ENCODE peak calls at places on chromosomes 7 and 10, in seven cellular contexts. L, M, F, E, O, P and H are unnamed samples.

GRCh38 chr7:130298927-130299326 is 6.0 kb downstream of the CPA4 start:
- DNase-seq in L (peak), M (no peak), F (no peak), E (no peak), O (no peak), P (no peak), H (no peak)

GRCh38 chr10:44153901-44154670 is 230.8 kb downstream of the CXCL12 start:
- DNase-seq in L (no peak), M (no peak), F (no peak), E (no peak), O (no peak), P (no peak), H (no peak)

GRCh38 chr7:742791-743190 is 15.7 kb upstream of the PRKAR1B start:
- DNase-seq in L (no peak), M (peak), F (peak), E (no peak), O (no peak), P (no peak), H (no peak)

GRCh38 chr7:137081694-137082093 is 213.2 kb downstream of the CHRM2 start:
- DNase-seq in L (peak), M (no peak), F (peak), E (peak), O (peak), P (peak), H (peak)

GRCh38 chr10:60099998-60100747 is 193.8 kb upstream of the CCDC6 start:
- DNase-seq in L (peak), M (no peak), F (no peak), E (no peak), O (peak), P (no peak), H (no peak)

GRCh38 chr10:43286076-43286805 is 19.4 kb upstream of the RASGEF1A start:
- DNase-seq in L (no peak), M (no peak), F (no peak), E (no peak), O (no peak), P (no peak), H (no peak)

GRCh38 chr10:17685227-17685840 is 41.4 kb downstream of the STAM start:
- DNase-seq in L (no peak), M (no peak), F (no peak), E (no peak), O (no peak), P (no peak), H (no peak)

GRCh38 chr10:35387768-35388167 is 51.5 kb downstream of the CCNY start:
- DNase-seq in L (no peak), M (no peak), F (no peak), E (peak), O (peak), P (no peak), H (no peak)

GRCh38 chr10:23755557-23755956 is 316.7 kb downstream of the OTUD1 start:
- DNase-seq in L (peak), M (no peak), F (no peak), E (no peak), O (no peak), P (no peak), H (no peak)

GRCh38 chr10:23754179-23754578 is 315.3 kb downstream of the OTUD1 start:
- DNase-seq in L (no peak), M (no peak), F (no peak), E (no peak), O (no peak), P (no peak), H (no peak)
- TF ChIP-seq POLR2A in L (no peak), M (no peak), F (no peak), E (no peak), O (no peak), P (no peak), H (no peak)

DNA sequence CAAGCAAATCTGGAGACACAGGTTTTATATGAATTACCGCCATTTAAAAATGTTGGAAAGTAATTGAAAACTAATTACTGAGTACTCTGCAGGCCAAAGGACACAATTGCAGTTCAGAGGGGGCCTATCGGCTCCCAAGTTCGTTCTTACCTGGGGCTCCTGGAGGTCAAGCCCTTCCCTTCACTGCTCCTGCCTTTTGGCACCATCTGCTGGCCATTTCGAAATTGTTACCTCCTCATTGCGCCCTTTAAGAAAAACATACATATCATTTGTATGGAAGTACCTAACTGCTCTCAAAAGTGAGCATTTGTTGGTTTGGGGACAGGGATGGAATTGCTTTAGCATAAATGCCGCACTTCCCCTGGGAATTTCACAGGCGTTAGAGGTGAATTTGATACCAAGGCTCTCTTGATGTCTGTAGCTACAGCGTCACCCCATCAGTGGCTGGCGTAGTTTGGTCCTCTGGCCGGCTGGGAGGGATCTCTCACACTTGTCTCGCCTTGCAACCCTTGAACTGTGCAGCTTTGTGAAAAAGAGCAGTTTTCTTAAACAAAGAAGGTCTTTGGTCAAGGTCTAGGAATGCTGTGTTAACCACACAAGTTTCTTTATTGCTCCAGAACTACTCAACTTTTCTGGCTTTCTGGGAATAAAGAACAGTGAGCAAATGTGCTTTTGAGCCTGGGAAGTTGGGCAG is 219.9 kb downstream of the ARHGAP21 start:
- DNase-seq in L (peak), M (no peak), F (no peak), E (peak), O (peak), P (no peak), H (no peak)
- TF ChIP-seq CTCF in L (peak), M (peak), F (peak), E (no peak), O (peak), P (peak), H (peak)

DNA sequence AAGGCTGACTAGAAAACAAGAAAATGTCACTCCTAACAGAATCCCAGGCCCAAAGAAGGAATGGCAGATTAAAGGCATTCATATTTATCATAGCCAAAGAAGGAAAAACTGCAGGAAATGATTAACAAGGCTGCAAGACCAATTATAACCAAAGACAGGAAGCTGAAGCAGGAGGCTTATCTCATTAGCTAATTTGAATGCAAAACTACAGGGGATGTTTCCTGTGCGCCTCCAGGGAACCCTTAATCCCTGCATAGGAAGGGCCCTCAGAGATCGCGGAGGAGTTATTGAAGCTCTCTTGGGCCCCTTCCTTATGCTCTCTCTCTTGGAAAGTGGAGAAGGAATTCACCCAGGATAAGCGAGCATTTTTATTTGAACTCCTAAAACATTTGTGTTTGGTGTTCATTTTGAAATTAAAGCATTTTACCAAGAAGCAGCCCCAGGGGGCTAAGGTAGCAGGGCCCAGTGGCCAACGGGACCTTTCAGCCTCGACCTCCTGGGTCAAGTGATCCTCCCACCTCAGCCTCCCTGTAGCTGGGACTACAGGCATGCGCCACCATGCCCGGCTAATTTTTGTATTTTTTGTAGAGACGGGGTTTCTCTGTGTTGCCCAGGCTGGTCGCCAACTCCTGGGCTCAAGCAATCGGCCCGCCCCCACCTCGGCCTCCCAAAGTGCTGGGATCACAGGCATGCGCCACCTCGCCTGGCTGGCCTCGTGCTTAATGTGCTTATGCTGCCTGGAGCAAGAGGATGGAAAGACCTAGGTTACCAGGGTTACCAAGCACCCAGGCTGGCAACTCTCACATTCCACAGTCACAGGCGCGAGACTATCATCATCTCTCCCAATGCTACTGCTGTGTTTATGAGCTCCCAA is 24.1 kb upstream of the PROSER2 start:
- DNase-seq in L (no peak), M (no peak), F (no peak), E (no peak), O (no peak), P (no peak), H (no peak)
- TF ChIP-seq POLR2A in L (no peak), M (no peak), F (no peak), E (no peak), O (no peak), P (no peak), H (no peak)

GRCh38 chr10:125162181-125162906 is 2.0 kb upstream of the CTBP2 start:
- DNase-seq in L (no peak), M (peak), F (no peak), E (peak), O (no peak), P (peak), H (peak)

GRCh38 chr10:125161570-125162139 is 1.3 kb upstream of the CTBP2 start:
- DNase-seq in L (no peak), M (peak), F (no peak), E (peak), O (peak), P (no peak), H (no peak)

GRCh38 chr10:125159932-125160855 is at the start of gene CTBP2:
- DNase-seq in L (peak), M (peak), F (peak), E (peak), O (no peak), P (peak), H (peak)

GRCh38 chr10:125159486-125159931 is 854 bp downstream of the CTBP2 start:
- DNase-seq in L (no peak), M (peak), F (no peak), E (peak), O (no peak), P (peak), H (peak)

GRCh38 chr10:125160856-125161569 is 650 bp upstream of the CTBP2 start:
- DNase-seq in L (peak), M (peak), F (peak), E (peak), O (peak), P (peak), H (peak)
- TF ChIP-seq CTCF in L (no peak), M (peak), F (peak), E (no peak), O (peak), P (peak), H (peak)

GRCh38 chr7:44606341-44607140 is at the start of gene OGDH:
- DNase-seq in L (peak), M (peak), F (peak), E (peak), O (peak), P (peak), H (peak)
- TF ChIP-seq POLR2A in L (peak), M (peak), F (peak), E (peak), O (peak), P (peak), H (peak)

GRCh38 chr10:99915414-99915813 is 94.3 kb downstream of the DNMBP start:
- DNase-seq in L (no peak), M (no peak), F (no peak), E (no peak), O (no peak), P (no peak), H (no peak)

GRCh38 chr10:99916776-99917175 is 93.0 kb downstream of the DNMBP start:
- DNase-seq in L (no peak), M (no peak), F (no peak), E (no peak), O (no peak), P (no peak), H (no peak)

GRCh38 chr10:99912057-99912456 is 97.7 kb downstream of the DNMBP start:
- DNase-seq in L (no peak), M (no peak), F (no peak), E (no peak), O (no peak), P (no peak), H (no peak)

GRCh38 chr10:99914236-99914635 is 95.5 kb downstream of the DNMBP start:
- DNase-seq in L (no peak), M (no peak), F (no peak), E (no peak), O (no peak), P (no peak), H (no peak)

DNA sequence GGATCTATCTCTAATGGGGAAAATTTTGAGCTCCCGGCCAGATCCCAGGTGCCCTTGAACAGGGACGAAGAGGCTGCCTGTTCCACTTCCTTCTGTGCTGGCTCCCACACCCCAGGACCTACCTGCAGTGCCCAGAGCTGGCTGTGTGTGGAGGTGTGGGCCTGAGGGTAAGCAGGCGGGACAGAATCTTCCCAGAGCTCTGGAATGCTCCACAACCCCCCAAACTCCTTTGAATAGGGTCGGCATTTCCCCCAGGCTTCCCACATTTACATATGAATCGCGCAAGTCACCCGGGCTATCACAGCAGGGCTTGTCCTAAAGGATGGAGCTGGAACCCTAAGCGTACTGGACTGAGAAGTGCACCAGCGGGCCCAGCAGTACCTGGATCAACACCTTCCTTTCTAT is 95.9 kb downstream of the DNMBP start:
- DNase-seq in L (peak), M (no peak), F (no peak), E (peak), O (no peak), P (no peak), H (no peak)
- TF ChIP-seq CTCF in L (peak), M (no peak), F (no peak), E (no peak), O (no peak), P (no peak), H (no peak)